ENCODE peak calls at places on chromosome 2, in seven cellular contexts. Q is effector memory CD4-positive, alpha-beta T cell; O is heart left ventricle; M is aorta; C is left ventricle myocardium inferior; T is tibial nerve; L is A549. E is an unnamed sample.

GRCh38 chr2:188367164-188367563 is 75.5 kb downstream of the GULP1 start:
- DNase-seq in O (no peak), M (no peak), L (no peak), T (no peak), Q (no peak), C (no peak), E (no peak)

GRCh38 chr2:166373951-166374350 is 1.8 kb downstream of the SCN9A start:
- DNase-seq in Q (no peak), M (no peak), T (no peak), O (no peak), L (peak; percentile 80), C (no peak), E (no peak)

GRCh38 chr2:104378853-104379374 is 475.0 kb upstream of the POU3F3 start:
- DNase-seq in Q (no peak), M (no peak), C (no peak), T (no peak), L (peak; percentile 26), O (no peak), E (no peak)

GRCh38 chr2:58601017-58601416 is 359.9 kb upstream of the FANCL start:
- DNase-seq in O (no peak), C (no peak), Q (no peak), L (peak; percentile 15), T (no peak), M (no peak), E (no peak)

GRCh38 chr2:102696463-102696862 is 65.4 kb upstream of the TMEM182 start:
- DNase-seq in O (no peak), C (no peak), T (no peak), Q (no peak), M (no peak), L (no peak), E (no peak)

GRCh38 chr2:146669735-146670134 is 1175.1 kb upstream of the ACVR2A start:
- DNase-seq in L (no peak), M (no peak), Q (no peak), T (no peak), C (no peak), O (no peak), E (no peak)

GRCh38 chr2:133247613-133248012 is 320.6 kb downstream of the NCKAP5 start:
- DNase-seq in Q (no peak), T (no peak), L (no peak), C (no peak), O (no peak), M (no peak), E (no peak)

GRCh38 chr2:215171151-215171550 is 32.7 kb upstream of the ABCA12 start:
- DNase-seq in Q (no peak), M (no peak), T (no peak), C (no peak), L (no peak), O (no peak), E (no peak)

GRCh38 chr2:55232863-55233657 is 572 bp downstream of the RPS27A start:
- DNase-seq in O (peak; percentile 32), L (peak; percentile 19), Q (peak; percentile 60), T (no peak), C (no peak), M (peak; percentile 63), E (peak; percentile 66)

GRCh38 chr2:59900728-59901452 is 652.6 kb downstream of the BCL11A start:
- DNase-seq in O (no peak), T (no peak), C (no peak), L (no peak), M (no peak), Q (no peak), E (no peak)

GRCh38 chr2:118843492-118844132 is 3.8 kb downstream of the EN1 start:
- DNase-seq in T (no peak), O (no peak), M (no peak), C (no peak), Q (no peak), L (no peak), E (no peak)

GRCh38 chr2:48229063-48229462 is 300.9 kb upstream of the STON1 start:
- DNase-seq in C (no peak), O (no peak), T (no peak), M (no peak), Q (no peak), L (no peak), E (no peak)

GRCh38 chr2:48230834-48231233 is 299.1 kb upstream of the STON1 start:
- DNase-seq in M (no peak), T (no peak), O (no peak), Q (no peak), L (no peak), C (no peak), E (no peak)

GRCh38 chr2:48228345-48228684 is 301.6 kb upstream of the STON1 start:
- DNase-seq in L (no peak), Q (no peak), T (no peak), M (no peak), C (no peak), O (no peak), E (no peak)

GRCh38 chr2:48232351-48232750 is 297.6 kb upstream of the STON1 start:
- DNase-seq in T (no peak), L (no peak), Q (no peak), O (no peak), M (no peak), C (no peak), E (no peak)

DNA sequence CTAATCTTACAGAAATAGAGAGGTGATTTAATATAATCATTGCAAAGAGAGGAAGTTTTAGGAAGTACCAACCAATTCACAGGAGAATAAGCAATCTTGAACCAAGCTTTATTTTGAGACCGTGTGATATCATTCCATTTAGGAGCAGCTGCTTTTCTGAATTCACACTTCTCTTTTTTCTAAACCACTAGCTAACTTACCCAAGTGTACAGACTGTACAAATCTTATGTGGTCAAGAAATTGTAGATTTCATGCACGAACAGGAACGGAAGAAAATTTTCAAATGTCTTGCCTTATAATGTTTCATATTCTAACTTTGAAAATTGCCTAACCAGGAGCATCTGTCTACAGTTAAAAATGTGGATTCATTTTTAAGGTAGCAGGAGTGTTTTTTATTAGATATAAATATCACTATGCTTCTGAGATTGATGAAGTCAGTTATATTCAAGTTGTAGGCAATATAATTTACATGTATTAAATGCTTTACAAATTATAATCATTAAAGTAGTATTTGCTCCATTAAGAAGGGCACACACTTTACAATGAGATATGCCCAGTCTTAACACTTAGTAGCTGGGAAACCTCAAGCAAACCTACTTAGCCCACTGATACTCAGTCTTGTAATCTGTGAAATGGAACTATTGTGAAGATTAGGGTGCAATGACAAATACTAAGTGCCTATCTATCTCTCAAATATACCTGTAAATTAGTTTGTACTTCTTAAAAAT is 302.2 kb upstream of the STON1 start:
- DNase-seq in C (no peak), M (no peak), O (no peak), Q (no peak), T (no peak), L (no peak), E (no peak)
- H3K27ac ChIP-seq in C (no peak overlapping the region), M (no peak overlapping the region), O (no peak overlapping the region), Q (no peak overlapping the region), T (no peak overlapping the region), L (no peak overlapping the region), E (no peak overlapping the region)

GRCh38 chr2:235112365-235112764 is 160.5 kb downstream of the SH3BP4 start:
- DNase-seq in Q (no peak), C (no peak), L (no peak), T (no peak), M (no peak), O (no peak), E (no peak)
- H3K4me1 ChIP-seq in Q (no peaks in the 10 kb centered on the region), C (no peaks in the 10 kb centered on the region), L (peaks cover 9% of the 10 kb centered on the region), T (no peaks in the 10 kb centered on the region), M (no peaks in the 10 kb centered on the region), O (no peaks in the 10 kb centered on the region), E (no peaks in the 10 kb centered on the region)

GRCh38 chr2:74188018-74188601 is 9.4 kb upstream of the MOB1A start:
- DNase-seq in M (no peak), T (no peak), L (peak; percentile 45), O (no peak), Q (no peak), C (no peak), E (no peak)

GRCh38 chr2:74188696-74189095 is 9.7 kb upstream of the MTHFD2 start:
- DNase-seq in M (no peak), Q (no peak), L (no peak), O (no peak), C (no peak), T (no peak), E (no peak)

GRCh38 chr2:74183878-74184277 is 5.2 kb upstream of the MOB1A start:
- DNase-seq in O (no peak), M (no peak), C (no peak), L (no peak), T (no peak), Q (no peak), E (no peak)

GRCh38 chr2:74181739-74182138 is 3.1 kb upstream of the MOB1A start:
- DNase-seq in O (peak; percentile 42), M (peak; percentile 70), Q (no peak), T (no peak), C (no peak), L (no peak), E (peak; percentile 24)

GRCh38 chr2:74186038-74186437 is 7.4 kb upstream of the MOB1A start:
- DNase-seq in L (no peak), O (peak; percentile 30), M (peak; percentile 73), Q (no peak), T (no peak), C (no peak), E (no peak)
- H3K27ac ChIP-seq in L (no peak overlapping the region), O (no peak overlapping the region), M (no peak overlapping the region), Q (no peak overlapping the region), T (no peak overlapping the region), C (peak overlapping the region; percentile 48), E (no peak overlapping the region)

GRCh38 chr2:71744781-71745180 is 291.4 kb downstream of the DYSF start:
- DNase-seq in Q (no peak), L (no peak), M (no peak), O (no peak), T (no peak), C (no peak), E (no peak)
- H3K4me1 ChIP-seq in Q (no peaks in the 10 kb centered on the region), L (peaks cover 58% of the 10 kb centered on the region), M (no peaks in the 10 kb centered on the region), O (peaks cover 16% of the 10 kb centered on the region), T (no peaks in the 10 kb centered on the region), C (peaks cover 47% of the 10 kb centered on the region), E (peaks cover 23% of the 10 kb centered on the region)

DNA sequence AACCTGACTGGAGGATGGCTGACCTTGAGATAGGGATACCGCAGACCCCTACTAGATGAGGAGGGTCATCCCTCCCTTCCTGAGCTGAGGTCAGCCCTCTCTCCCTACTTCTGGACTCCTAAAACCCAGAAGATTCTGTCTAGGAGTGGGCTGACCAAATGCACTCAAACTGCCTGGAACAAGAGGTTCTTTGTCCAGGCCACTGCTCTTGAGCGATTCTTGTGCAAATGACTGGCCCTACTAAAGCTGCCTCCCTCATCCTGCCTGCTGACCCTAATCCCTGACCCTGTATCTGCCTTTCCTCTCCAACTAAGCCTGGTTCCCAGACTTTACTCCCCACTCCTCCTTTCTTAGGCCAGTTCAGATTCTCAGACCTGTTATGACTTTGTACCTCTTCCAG is 56.2 kb downstream of the EFR3B start:
- DNase-seq in M (no peak), L (no peak), O (no peak), T (no peak), Q (no peak), C (no peak), E (no peak)
- H3K27ac ChIP-seq in M (no peak overlapping the region), L (peak overlapping the region; percentile 58), O (peak overlapping the region; percentile 87), T (peak overlapping the region; percentile 61), Q (no peak overlapping the region), C (peak overlapping the region; percentile 81), E (peak overlapping the region; percentile 86)

E was measured in right cardiac atrium.